ENCODE peak calls at places on chromosomes 7 and 10, in eight cellular contexts. A, C, I, Y, Q, B, G and R are unnamed samples.
A peak's percentile ranks its signal among the peaks of the same experiment; 100 is the strongest.

GRCh38 chr10:128310966-128311658 is 184.9 kb upstream of the MKI67 start:
- DNase-seq in A (peak; percentile 74), C (no peak), I (no peak), Y (no peak), Q (no peak), B (no peak), G (no peak), R (no peak)

GRCh38 chr10:129877773-129878371 is 86.2 kb downstream of the EBF3 start:
- DNase-seq in A (peak; percentile 62), C (peak; percentile 48), I (no peak), Y (no peak), Q (no peak), B (no peak), G (peak; percentile 89), R (no peak)

GRCh38 chr10:46992794-46993552 is 81.7 kb downstream of the PTPN20 start:
- DNase-seq in A (peak; percentile 42), C (peak; percentile 40), I (peak; percentile 29), Y (peak; percentile 47), Q (no peak), B (peak; percentile 56), G (peak; percentile 63), R (peak; percentile 45)

GRCh38 chr10:112713411-112713810 is 236.6 kb upstream of the TCF7L2 start:
- DNase-seq in A (no peak), C (no peak), I (no peak), Y (peak; percentile 40), Q (no peak), B (no peak), G (no peak), R (no peak)

GRCh38 chr10:131109746-131110145 is 201.8 kb downstream of the TCERG1L start:
- DNase-seq in A (no peak), C (no peak), I (no peak), Y (no peak), Q (no peak), B (no peak), G (no peak), R (no peak)

GRCh38 chr7:13181221-13181620 is 493.8 kb downstream of the ARL4A start:
- DNase-seq in A (peak; percentile 42), C (no peak), I (no peak), Y (no peak), Q (no peak), B (no peak), G (no peak), R (peak; percentile 4)

GRCh38 chr7:152081088-152081487 is 55.6 kb downstream of the GALNT11 start:
- DNase-seq in A (peak; percentile 58), C (no peak), I (no peak), Y (no peak), Q (no peak), B (no peak), G (no peak), R (no peak)

GRCh38 chr7:83005410-83005809 is 157.3 kb downstream of the PCLO start:
- DNase-seq in A (peak; percentile 36), C (no peak), I (no peak), Y (peak; percentile 14), Q (no peak), B (no peak), G (peak; percentile 35), R (no peak)

GRCh38 chr7:51472017-51472296 is 155.3 kb upstream of the COBL start:
- DNase-seq in A (peak; percentile 63), C (no peak), I (no peak), Y (no peak), Q (no peak), B (no peak), G (no peak), R (no peak)

GRCh38 chr7:20577362-20578069 is 38.0 kb upstream of the ABCB5 start:
- DNase-seq in A (no peak), C (no peak), I (no peak), Y (peak; percentile 27), Q (no peak), B (no peak), G (no peak), R (no peak)

GRCh38 chr7:81467964-81468363 is 301.9 kb downstream of the HGF start:
- DNase-seq in A (no peak), C (no peak), I (no peak), Y (no peak), Q (no peak), B (no peak), G (no peak), R (no peak)

GRCh38 chr7:66198461-66198860 is 6.7 kb upstream of the TPST1 start:
- DNase-seq in A (no peak), C (no peak), I (no peak), Y (no peak), Q (no peak), B (no peak), G (no peak), R (no peak)

GRCh38 chr7:87564290-87564963 is 36.3 kb downstream of the ABCB1 start:
- DNase-seq in A (peak; percentile 60), C (peak; percentile 78), I (no peak), Y (no peak), Q (no peak), B (no peak), G (peak; percentile 47), R (no peak)

GRCh38 chr10:86956195-86956840 is 1.1 kb downstream of the MMRN2 start:
- DNase-seq in A (no peak), C (no peak), I (no peak), Y (no peak), Q (no peak), B (peak; percentile 21), G (no peak), R (no peak)

GRCh38 chr7:552711-553636 is 33.3 kb upstream of the PDGFA start:
- DNase-seq in A (no peak), C (no peak), I (no peak), Y (no peak), Q (no peak), B (no peak), G (no peak), R (no peak)

GRCh38 chr7:80637911-80638765 is at the start of gene CD36:
- DNase-seq in A (no peak), C (peak; percentile 9), I (peak; percentile 70), Y (no peak), Q (no peak), B (no peak), G (peak; percentile 66), R (no peak)

DNA sequence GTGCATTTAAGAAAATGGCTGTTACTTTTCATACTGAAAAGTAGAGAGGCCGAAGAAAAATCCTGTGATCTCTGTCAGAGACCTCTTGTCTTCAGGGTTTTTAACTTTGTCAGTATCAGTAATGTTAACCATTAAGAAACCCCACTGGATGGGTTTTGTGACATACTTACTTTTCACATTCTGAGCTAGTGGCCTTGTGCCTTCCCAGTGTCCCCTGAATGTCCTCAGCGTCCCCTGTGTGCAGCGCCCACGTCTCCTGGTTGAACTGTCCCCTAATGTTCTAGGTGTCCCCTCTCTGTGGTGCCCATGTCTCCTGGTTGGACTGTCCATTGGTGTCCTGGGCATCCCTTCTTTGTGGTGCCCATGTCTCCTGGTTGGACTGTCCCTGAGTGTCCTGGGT is 9.6 kb downstream of the DYNC2I1 start:
- DNase-seq in A (no peak), C (no peak), I (no peak), Y (no peak), Q (no peak), B (no peak), G (no peak), R (no peak)
- TF ChIP-seq CTCF in A (no peak), C (no peak), I (no peak), Y (no peak), Q (no peak), B (no peak), G (no peak), R (no peak)

DNA sequence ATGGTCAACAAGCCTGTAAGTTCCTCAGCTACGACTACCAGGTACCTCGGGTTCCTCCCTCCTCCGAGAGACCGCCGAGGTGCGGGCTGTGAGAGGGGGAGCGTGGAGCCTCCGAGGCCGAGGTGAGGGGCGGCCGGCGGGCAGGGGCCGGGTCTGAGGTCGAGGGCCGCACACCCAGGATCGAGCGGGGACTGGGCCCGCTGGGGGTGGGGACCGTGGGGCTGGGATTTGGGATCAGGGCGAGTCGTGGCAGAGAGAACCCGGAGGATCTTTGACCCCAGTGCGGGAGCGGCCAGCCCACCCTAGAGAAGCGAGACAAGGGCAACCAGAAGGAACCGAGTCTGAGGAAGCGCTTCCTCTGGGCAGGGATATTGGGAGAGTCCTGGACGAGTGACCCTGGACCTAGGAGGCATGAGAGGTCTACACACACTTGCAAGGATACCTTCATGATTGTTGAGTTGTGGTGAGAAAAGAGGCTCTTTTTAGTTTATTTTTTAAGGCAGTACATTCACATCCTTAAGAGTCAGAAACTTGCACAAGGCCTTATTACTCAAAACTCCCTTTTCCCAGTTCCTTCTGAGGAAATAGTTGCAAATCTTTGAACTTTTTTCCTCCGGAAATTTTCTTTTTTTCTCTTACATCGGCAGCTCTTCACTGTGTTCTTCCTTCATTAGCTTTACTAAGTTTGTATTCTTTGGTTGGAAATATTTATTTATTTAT is 390 bp downstream of the ZNF487 start:
- DNase-seq in A (no peak), C (no peak), I (no peak), Y (peak; percentile 22), Q (no peak), B (no peak), G (no peak), R (no peak)
- H3K4me3 ChIP-seq in A (peak overlapping the region; percentile 75), C (peak overlapping the region; percentile 57), I (peak overlapping the region; percentile 86), Y (peak overlapping the region; percentile 81), Q (peak overlapping the region; percentile 68), B (peak overlapping the region; percentile 60), G (peak overlapping the region; percentile 44), R (peak overlapping the region; percentile 83)

DNA sequence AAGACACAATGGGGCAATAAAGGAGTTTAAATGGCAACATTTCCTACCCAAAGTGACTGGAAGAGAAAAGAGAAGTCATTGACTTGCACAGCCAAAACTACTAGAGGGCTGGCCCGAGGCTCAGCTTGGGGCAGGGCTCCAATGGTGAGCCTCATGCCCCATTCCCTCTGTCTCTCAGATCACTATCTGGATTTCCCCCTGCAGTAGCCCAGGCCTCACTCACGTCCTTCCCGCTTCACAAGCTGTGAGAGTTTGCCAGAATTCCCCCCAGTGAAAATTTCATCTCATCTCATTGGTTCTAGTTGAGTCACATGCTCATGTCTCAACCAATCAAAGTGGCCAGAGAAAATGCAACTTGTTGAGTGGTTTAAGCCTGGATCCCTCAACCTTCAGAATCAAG is 181.3 kb downstream of the WDR11 start:
- DNase-seq in A (no peak), C (no peak), I (no peak), Y (no peak), Q (no peak), B (no peak), G (peak; percentile 23), R (no peak)
- TF ChIP-seq CTCF in A (no peak), C (no peak), I (no peak), Y (no peak), Q (no peak), B (no peak), G (no peak), R (no peak)

GRCh38 chr7:158343936-158344455 is 243.6 kb downstream of the PTPRN2 start:
- DNase-seq in A (no peak), C (no peak), I (peak; percentile 1), Y (no peak), Q (no peak), B (no peak), G (no peak), R (no peak)
- H3K4me3 ChIP-seq in A (no peak overlapping the region), C (no peak overlapping the region), I (no peak overlapping the region), Y (no peak overlapping the region), Q (no peak overlapping the region), B (no peak overlapping the region), G (no peak overlapping the region), R (no peak overlapping the region)